ENCODE peak calls at places on chromosomes 5 and 9, in five cellular contexts. One of them, this sample, is unnamed.

GRCh38 chr9:2711716-2712115 is 5.6 kb upstream of the KCNV2 start:
- DNase-seq in AG10803: no peak
- DNase-seq in ELR: no peak
- DNase-seq in HTR-8/SVneo: no peak
- DNase-seq in head of caudate nucleus: no peak
- DNase-seq in this sample: no peak

GRCh38 chr5:6631441-6631840 is 1.4 kb downstream of the NSUN2 start:
- DNase-seq in ELR: peak
- DNase-seq in AG10803: no peak
- DNase-seq in HTR-8/SVneo: no peak
- DNase-seq in head of caudate nucleus: no peak
- DNase-seq in this sample: no peak

GRCh38 chr9:91655215-91655614 is 231.6 kb upstream of the NFIL3 start:
- DNase-seq in ELR: no peak
- DNase-seq in head of caudate nucleus: no peak
- DNase-seq in HTR-8/SVneo: no peak
- DNase-seq in AG10803: no peak
- DNase-seq in this sample: no peak

GRCh38 chr9:4667681-4668080 is 1.4 kb upstream of the SPATA6L start:
- DNase-seq in HTR-8/SVneo: no peak
- DNase-seq in ELR: no peak
- DNase-seq in head of caudate nucleus: no peak
- DNase-seq in AG10803: no peak
- DNase-seq in this sample: no peak

GRCh38 chr5:65925094-65925600 is 1.2 kb upstream of the ERBIN start:
- DNase-seq in head of caudate nucleus: peak
- DNase-seq in AG10803: peak
- DNase-seq in HTR-8/SVneo: no peak
- DNase-seq in ELR: peak
- DNase-seq in this sample: peak

GRCh38 chr5:132771559-132771998 is 5.5 kb downstream of the SEPTIN8 start:
- DNase-seq in HTR-8/SVneo: no peak
- DNase-seq in head of caudate nucleus: no peak
- DNase-seq in ELR: peak
- DNase-seq in AG10803: peak
- DNase-seq in this sample: no peak

GRCh38 chr5:1010641-1011046 is 2.0 kb downstream of the NKD2 start:
- DNase-seq in HTR-8/SVneo: no peak
- DNase-seq in AG10803: no peak
- DNase-seq in ELR: no peak
- DNase-seq in head of caudate nucleus: peak
- DNase-seq in this sample: peak

GRCh38 chr5:8870349-8870748 is 675.5 kb downstream of the SEMA5A start:
- DNase-seq in ELR: no peak
- DNase-seq in head of caudate nucleus: no peak
- DNase-seq in HTR-8/SVneo: no peak
- DNase-seq in AG10803: no peak
- DNase-seq in this sample: no peak

GRCh38 chr9:97895695-97896332 is 26.5 kb downstream of the TRMO start:
- DNase-seq in head of caudate nucleus: no peak
- DNase-seq in AG10803: no peak
- DNase-seq in ELR: peak
- DNase-seq in HTR-8/SVneo: peak
- DNase-seq in this sample: no peak

GRCh38 chr5:124655943-124656459 is 90.4 kb downstream of the ZNF608 start:
- DNase-seq in ELR: peak
- DNase-seq in head of caudate nucleus: no peak
- DNase-seq in AG10803: peak
- DNase-seq in HTR-8/SVneo: peak
- DNase-seq in this sample: no peak

GRCh38 chr5:6096101-6096500 is 282.2 kb downstream of the MED10 start:
- DNase-seq in HTR-8/SVneo: no peak
- DNase-seq in head of caudate nucleus: no peak
- DNase-seq in ELR: no peak
- DNase-seq in AG10803: no peak
- DNase-seq in this sample: no peak